ENCODE peak calls at places on chromosomes 5 and 9, in eight cellular contexts. U is GM04504, K is NCI-H2171, I is NCI-H510A, E is left cardiac atrium, R is fibroblast of lung, Y is T-helper 9 cell, H is NCI-H82. C is an unnamed sample.

GRCh38 chr5:135539430-135540005 is 3.8 kb upstream of the NEUROG1 start:
- DNase-seq in Y (no peak), H (no peak), K (no peak), I (no peak), U (no peak), E (no peak), R (no peak), C (peak; percentile 43)

GRCh38 chr9:13351768-13352386 is 72.4 kb upstream of the MPDZ start:
- DNase-seq in E (no peak), I (no peak), U (peak; percentile 18), K (peak; percentile 13), R (peak; percentile 65), H (peak; percentile 61), Y (no peak), C (no peak)

GRCh38 chr9:132479733-132480132 is 69.7 kb downstream of the CFAP77 start:
- DNase-seq in K (no peak), E (no peak), U (no peak), H (no peak), R (no peak), I (no peak), Y (no peak), C (no peak)

GRCh38 chr9:95048225-95049087 is 269.1 kb downstream of the FANCC start:
- DNase-seq in H (peak; percentile 74), R (peak; percentile 58), U (no peak), Y (peak; percentile 35), E (peak; percentile 77), I (no peak), K (no peak), C (peak; percentile 47)

GRCh38 chr5:38639377-38640011 is 83.0 kb upstream of the LIFR start:
- DNase-seq in I (no peak), R (no peak), E (no peak), K (no peak), Y (no peak), H (no peak), U (no peak), C (no peak)

GRCh38 chr9:123043081-123043939 is 9.8 kb downstream of the GPR21 start:
- DNase-seq in K (no peak), R (no peak), I (no peak), Y (no peak), H (no peak), U (no peak), E (no peak), C (no peak)

GRCh38 chr9:108325406-108325805 is 530.4 kb downstream of the ACTL7B start:
- DNase-seq in U (no peak), K (no peak), R (no peak), Y (no peak), H (no peak), I (no peak), E (no peak), C (no peak)

GRCh38 chr9:115250646-115251045 is 132.7 kb upstream of the TNC start:
- DNase-seq in R (peak; percentile 97), H (no peak), I (no peak), Y (no peak), K (no peak), U (peak; percentile 84), E (no peak), C (no peak)

GRCh38 chr9:18268381-18268780 is 205.6 kb upstream of the ADAMTSL1 start:
- DNase-seq in H (no peak), Y (no peak), I (no peak), E (no peak), R (peak; percentile 89), U (no peak), K (no peak), C (no peak)

GRCh38 chr5:147669113-147669869 is 113.2 kb downstream of the JAKMIP2 start:
- DNase-seq in Y (no peak), H (no peak), R (no peak), E (peak; percentile 22), K (no peak), U (no peak), I (no peak), C (no peak)

GRCh38 chr5:167412506-167412905 is 878.9 kb upstream of the WWC1 start:
- DNase-seq in U (no peak), R (no peak), E (no peak), K (no peak), I (no peak), Y (no peak), H (no peak), C (no peak)

GRCh38 chr9:137224850-137225694 is at the start of gene CYSRT1:
- DNase-seq in K (peak; percentile 36), U (no peak), R (no peak), H (no peak), E (no peak), Y (no peak), I (no peak), C (no peak)

GRCh38 chr9:105438136-105438839 is 9.5 kb upstream of the FSD1L start:
- DNase-seq in H (peak; percentile 87), U (no peak), R (peak; percentile 93), Y (no peak), I (no peak), E (no peak), K (peak; percentile 84), C (peak; percentile 38)

GRCh38 chr5:22023784-22024183 is 829.4 kb downstream of the CDH12 start:
- DNase-seq in H (no peak), K (peak; percentile 11), U (no peak), I (no peak), R (no peak), E (no peak), Y (no peak), C (no peak)

GRCh38 chr5:178768371-178769260 is 38.2 kb upstream of the ZNF354A start:
- DNase-seq in I (no peak), R (no peak), E (no peak), Y (no peak), K (no peak), H (no peak), U (no peak), C (no peak)

C was measured in DMS79.